ENCODE peak calls at places on chromosomes 5 and 9, in six cellular contexts. One of them, this sample, is unnamed.

GRCh38 chr9:89655047-89655989 is 50.5 kb downstream of the GADD45G start:
- DNase-seq in psoas muscle: no peak
- DNase-seq in activated naive CD8-positive, alpha-beta T cell treated with anti-CD3 and anti-CD28 coated beads, Interleukin-2, amount 50 U/mL, for 24 hours: no peak
- DNase-seq in GM23248: no peak
- DNase-seq in substantia nigra: no peak
- DNase-seq in posterior cingulate gyrus: no peak
- DNase-seq in this sample: no peak

GRCh38 chr9:14752271-14752670 is 29.7 kb upstream of the CER1 start:
- DNase-seq in psoas muscle: no peak
- DNase-seq in activated naive CD8-positive, alpha-beta T cell treated with anti-CD3 and anti-CD28 coated beads, Interleukin-2, amount 50 U/mL, for 24 hours: no peak
- DNase-seq in GM23248: no peak
- DNase-seq in substantia nigra: no peak
- DNase-seq in posterior cingulate gyrus: no peak
- DNase-seq in this sample: no peak

GRCh38 chr5:142817961-142818431 is 47.8 kb downstream of the ARHGAP26 start:
- DNase-seq in psoas muscle: no peak
- DNase-seq in activated naive CD8-positive, alpha-beta T cell treated with anti-CD3 and anti-CD28 coated beads, Interleukin-2, amount 50 U/mL, for 24 hours: no peak
- DNase-seq in GM23248: peak; percentile 58
- DNase-seq in substantia nigra: no peak
- DNase-seq in posterior cingulate gyrus: no peak
- DNase-seq in this sample: no peak

GRCh38 chr5:155839251-155840037 is 487.5 kb upstream of the SGCD start:
- DNase-seq in psoas muscle: no peak
- DNase-seq in activated naive CD8-positive, alpha-beta T cell treated with anti-CD3 and anti-CD28 coated beads, Interleukin-2, amount 50 U/mL, for 24 hours: no peak
- DNase-seq in GM23248: no peak
- DNase-seq in substantia nigra: no peak
- DNase-seq in posterior cingulate gyrus: no peak
- DNase-seq in this sample: no peak

GRCh38 chr9:6777218-6777902 is 19.6 kb downstream of the KDM4C start:
- DNase-seq in psoas muscle: no peak
- DNase-seq in activated naive CD8-positive, alpha-beta T cell treated with anti-CD3 and anti-CD28 coated beads, Interleukin-2, amount 50 U/mL, for 24 hours: no peak
- DNase-seq in GM23248: no peak
- DNase-seq in substantia nigra: no peak
- DNase-seq in posterior cingulate gyrus: no peak
- DNase-seq in this sample: no peak

GRCh38 chr5:134437340-134438267 is 25.9 kb upstream of the CDKN2AIPNL start:
- DNase-seq in psoas muscle: no peak
- DNase-seq in activated naive CD8-positive, alpha-beta T cell treated with anti-CD3 and anti-CD28 coated beads, Interleukin-2, amount 50 U/mL, for 24 hours: no peak
- DNase-seq in GM23248: peak; percentile 77
- DNase-seq in substantia nigra: no peak
- DNase-seq in posterior cingulate gyrus: peak; percentile 68
- DNase-seq in this sample: no peak

GRCh38 chr9:81690251-81690851 is 1.0 kb upstream of the TLE1 start:
- DNase-seq in psoas muscle: peak; percentile 30
- DNase-seq in activated naive CD8-positive, alpha-beta T cell treated with anti-CD3 and anti-CD28 coated beads, Interleukin-2, amount 50 U/mL, for 24 hours: no peak
- DNase-seq in GM23248: peak; percentile 46
- DNase-seq in substantia nigra: no peak
- DNase-seq in posterior cingulate gyrus: no peak
- DNase-seq in this sample: no peak

GRCh38 chr9:128798896-128799295 is 11.8 kb downstream of the TBC1D13 start:
- DNase-seq in psoas muscle: no peak
- DNase-seq in activated naive CD8-positive, alpha-beta T cell treated with anti-CD3 and anti-CD28 coated beads, Interleukin-2, amount 50 U/mL, for 24 hours: no peak
- DNase-seq in GM23248: no peak
- DNase-seq in substantia nigra: no peak
- DNase-seq in posterior cingulate gyrus: no peak
- DNase-seq in this sample: no peak

GRCh38 chr9:136672431-136673087 is 9.8 kb downstream of the EGFL7 start:
- DNase-seq in psoas muscle: no peak
- DNase-seq in activated naive CD8-positive, alpha-beta T cell treated with anti-CD3 and anti-CD28 coated beads, Interleukin-2, amount 50 U/mL, for 24 hours: no peak
- DNase-seq in GM23248: no peak
- DNase-seq in substantia nigra: no peak
- DNase-seq in posterior cingulate gyrus: no peak
- DNase-seq in this sample: no peak

GRCh38 chr5:2681476-2681875 is 70.0 kb downstream of the IRX2 start:
- DNase-seq in psoas muscle: no peak
- DNase-seq in activated naive CD8-positive, alpha-beta T cell treated with anti-CD3 and anti-CD28 coated beads, Interleukin-2, amount 50 U/mL, for 24 hours: no peak
- DNase-seq in GM23248: no peak
- DNase-seq in substantia nigra: no peak
- DNase-seq in posterior cingulate gyrus: no peak
- DNase-seq in this sample: no peak

GRCh38 chr9:101727621-101728524 is 10.6 kb downstream of the GRIN3A start:
- DNase-seq in psoas muscle: no peak
- DNase-seq in activated naive CD8-positive, alpha-beta T cell treated with anti-CD3 and anti-CD28 coated beads, Interleukin-2, amount 50 U/mL, for 24 hours: peak; percentile 11
- DNase-seq in GM23248: peak; percentile 37
- DNase-seq in substantia nigra: no peak
- DNase-seq in posterior cingulate gyrus: no peak
- DNase-seq in this sample: no peak

This sample was measured in T-helper 9 cell.